ENCODE peak calls at places on chromosomes 13 and 19, in ten cellular contexts. One of them, this sample, is unnamed.

GRCh38 chr13:66152596-66152995 is 1077.5 kb downstream of the PCDH9 start:
- DNase-seq in heart right ventricle: no peak
- DNase-seq in psoas muscle: no peak
- DNase-seq in fibroblast of pulmonary artery: no peak
- DNase-seq in body of pancreas: no peak
- DNase-seq in hepatocyte: no peak
- DNase-seq in Peyer's patch: no peak
- DNase-seq in MM.1S: no peak
- DNase-seq in pancreas: no peak
- DNase-seq in dorsolateral prefrontal cortex: no peak
- DNase-seq in this sample: no peak

GRCh38 chr13:33797622-33798021 is 20.3 kb upstream of the RFC3 start:
- DNase-seq in heart right ventricle: no peak
- DNase-seq in psoas muscle: no peak
- DNase-seq in fibroblast of pulmonary artery: peak
- DNase-seq in body of pancreas: no peak
- DNase-seq in hepatocyte: no peak
- DNase-seq in Peyer's patch: no peak
- DNase-seq in MM.1S: peak
- DNase-seq in pancreas: no peak
- DNase-seq in dorsolateral prefrontal cortex: no peak
- DNase-seq in this sample: no peak

GRCh38 chr13:43546821-43547220 is 240.0 kb downstream of the ENOX1 start:
- DNase-seq in heart right ventricle: no peak
- DNase-seq in psoas muscle: no peak
- DNase-seq in fibroblast of pulmonary artery: no peak
- DNase-seq in body of pancreas: no peak
- DNase-seq in hepatocyte: no peak
- DNase-seq in Peyer's patch: no peak
- DNase-seq in MM.1S: no peak
- DNase-seq in pancreas: no peak
- DNase-seq in dorsolateral prefrontal cortex: no peak
- DNase-seq in this sample: no peak

GRCh38 chr19:590396-590745 is 690 bp downstream of the HCN2 start:
- DNase-seq in heart right ventricle: no peak
- DNase-seq in psoas muscle: no peak
- DNase-seq in fibroblast of pulmonary artery: peak
- DNase-seq in body of pancreas: no peak
- DNase-seq in hepatocyte: peak
- DNase-seq in Peyer's patch: no peak
- DNase-seq in MM.1S: no peak
- DNase-seq in pancreas: no peak
- DNase-seq in dorsolateral prefrontal cortex: no peak
- DNase-seq in this sample: no peak

GRCh38 chr19:50392759-50393158 is 8.6 kb downstream of the POLD1 start:
- DNase-seq in heart right ventricle: no peak
- DNase-seq in psoas muscle: no peak
- DNase-seq in fibroblast of pulmonary artery: no peak
- DNase-seq in body of pancreas: no peak
- DNase-seq in hepatocyte: no peak
- DNase-seq in Peyer's patch: no peak
- DNase-seq in MM.1S: no peak
- DNase-seq in pancreas: no peak
- DNase-seq in dorsolateral prefrontal cortex: no peak
- DNase-seq in this sample: no peak

GRCh38 chr19:2032296-2032941 is 16.9 kb upstream of the BTBD2 start:
- DNase-seq in heart right ventricle: peak
- DNase-seq in psoas muscle: peak
- DNase-seq in fibroblast of pulmonary artery: peak
- DNase-seq in body of pancreas: peak
- DNase-seq in hepatocyte: peak
- DNase-seq in Peyer's patch: peak
- DNase-seq in MM.1S: peak
- DNase-seq in pancreas: peak
- DNase-seq in dorsolateral prefrontal cortex: peak
- DNase-seq in this sample: peak

GRCh38 chr19:55527197-55528029 is 9.5 kb downstream of the SBK2 start:
- DNase-seq in heart right ventricle: no peak
- DNase-seq in psoas muscle: no peak
- DNase-seq in fibroblast of pulmonary artery: no peak
- DNase-seq in body of pancreas: no peak
- DNase-seq in hepatocyte: no peak
- DNase-seq in Peyer's patch: no peak
- DNase-seq in MM.1S: no peak
- DNase-seq in pancreas: no peak
- DNase-seq in dorsolateral prefrontal cortex: no peak
- DNase-seq in this sample: no peak

GRCh38 chr19:38869836-38870607 is 8.1 kb downstream of the RINL start:
- DNase-seq in heart right ventricle: peak
- DNase-seq in psoas muscle: peak
- DNase-seq in fibroblast of pulmonary artery: peak
- DNase-seq in body of pancreas: peak
- DNase-seq in hepatocyte: peak
- DNase-seq in Peyer's patch: peak
- DNase-seq in MM.1S: peak
- DNase-seq in pancreas: peak
- DNase-seq in dorsolateral prefrontal cortex: peak
- DNase-seq in this sample: no peak

GRCh38 chr13:76677047-76677446 is 209.2 kb downstream of the KCTD12 start:
- DNase-seq in heart right ventricle: peak
- DNase-seq in psoas muscle: peak
- DNase-seq in fibroblast of pulmonary artery: peak
- DNase-seq in body of pancreas: peak
- DNase-seq in hepatocyte: no peak
- DNase-seq in Peyer's patch: no peak
- DNase-seq in MM.1S: no peak
- DNase-seq in pancreas: no peak
- DNase-seq in dorsolateral prefrontal cortex: no peak
- DNase-seq in this sample: no peak

GRCh38 chr13:74272826-74273225 is 138.6 kb upstream of the KLF12 start:
- DNase-seq in heart right ventricle: no peak
- DNase-seq in psoas muscle: no peak
- DNase-seq in fibroblast of pulmonary artery: no peak
- DNase-seq in body of pancreas: no peak
- DNase-seq in hepatocyte: no peak
- DNase-seq in Peyer's patch: no peak
- DNase-seq in MM.1S: no peak
- DNase-seq in pancreas: no peak
- DNase-seq in dorsolateral prefrontal cortex: no peak
- DNase-seq in this sample: no peak

GRCh38 chr13:90622547-90622946 is 724.9 kb upstream of the MIR17HG start:
- DNase-seq in heart right ventricle: no peak
- DNase-seq in psoas muscle: no peak
- DNase-seq in fibroblast of pulmonary artery: peak
- DNase-seq in body of pancreas: no peak
- DNase-seq in hepatocyte: no peak
- DNase-seq in Peyer's patch: no peak
- DNase-seq in MM.1S: peak
- DNase-seq in pancreas: no peak
- DNase-seq in dorsolateral prefrontal cortex: no peak
- DNase-seq in this sample: no peak

GRCh38 chr19:38741670-38742069 is 2.6 kb downstream of the CAPN12 start:
- DNase-seq in heart right ventricle: no peak
- DNase-seq in psoas muscle: no peak
- DNase-seq in fibroblast of pulmonary artery: no peak
- DNase-seq in body of pancreas: no peak
- DNase-seq in hepatocyte: no peak
- DNase-seq in Peyer's patch: no peak
- DNase-seq in MM.1S: no peak
- DNase-seq in pancreas: no peak
- DNase-seq in dorsolateral prefrontal cortex: no peak
- DNase-seq in this sample: no peak

GRCh38 chr19:46035986-46036744 is 4.6 kb downstream of the IGFL4 start:
- DNase-seq in heart right ventricle: no peak
- DNase-seq in psoas muscle: no peak
- DNase-seq in fibroblast of pulmonary artery: no peak
- DNase-seq in body of pancreas: no peak
- DNase-seq in hepatocyte: no peak
- DNase-seq in Peyer's patch: no peak
- DNase-seq in MM.1S: no peak
- DNase-seq in pancreas: no peak
- DNase-seq in dorsolateral prefrontal cortex: no peak
- DNase-seq in this sample: no peak

GRCh38 chr13:79775830-79776229 is 294.9 kb downstream of the NDFIP2 start:
- DNase-seq in heart right ventricle: no peak
- DNase-seq in psoas muscle: no peak
- DNase-seq in fibroblast of pulmonary artery: peak
- DNase-seq in body of pancreas: peak
- DNase-seq in hepatocyte: peak
- DNase-seq in Peyer's patch: no peak
- DNase-seq in MM.1S: peak
- DNase-seq in pancreas: no peak
- DNase-seq in dorsolateral prefrontal cortex: no peak
- DNase-seq in this sample: no peak

GRCh38 chr19:35044317-35045117 is 3.0 kb downstream of the HPN start:
- DNase-seq in heart right ventricle: peak
- DNase-seq in psoas muscle: peak
- DNase-seq in fibroblast of pulmonary artery: peak
- DNase-seq in body of pancreas: peak
- DNase-seq in hepatocyte: peak
- DNase-seq in Peyer's patch: no peak
- DNase-seq in MM.1S: peak
- DNase-seq in pancreas: peak
- DNase-seq in dorsolateral prefrontal cortex: no peak
- DNase-seq in this sample: no peak

DNA sequence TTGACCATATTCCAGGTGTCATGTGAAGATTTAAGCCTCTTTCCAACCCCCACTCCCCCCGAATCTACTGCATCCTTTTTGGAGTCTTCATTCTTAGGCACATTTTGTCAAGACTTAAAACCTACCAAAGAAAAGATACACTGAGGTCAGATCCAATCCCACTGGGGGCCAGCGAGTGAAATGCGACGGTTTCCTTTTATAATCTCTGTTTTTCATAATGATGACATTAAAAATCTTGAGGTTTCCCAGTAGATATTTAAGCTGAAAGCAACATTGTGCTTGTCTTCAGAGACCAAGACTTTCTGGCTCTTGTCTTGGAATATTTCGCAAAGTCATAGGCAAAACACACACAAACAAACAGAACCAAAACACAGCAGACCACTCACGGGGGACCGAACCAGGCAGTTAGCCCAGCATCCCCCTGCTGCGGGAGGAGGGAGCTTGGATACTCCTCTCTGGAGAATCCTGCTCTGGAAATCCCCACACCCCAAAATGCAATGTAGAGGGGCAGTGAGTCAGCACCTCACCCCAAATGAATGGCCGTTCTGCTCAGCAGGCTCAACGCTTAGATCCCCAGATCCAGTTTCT is 521 bp upstream of the GAS6 start:
- DNase-seq in heart right ventricle: no peak
- DNase-seq in psoas muscle: no peak
- DNase-seq in fibroblast of pulmonary artery: no peak
- DNase-seq in body of pancreas: no peak
- DNase-seq in hepatocyte: no peak
- DNase-seq in Peyer's patch: no peak
- DNase-seq in MM.1S: no peak
- DNase-seq in pancreas: no peak
- DNase-seq in dorsolateral prefrontal cortex: peak
- DNase-seq in this sample: no peak
- H3K4me3 ChIP-seq in heart right ventricle: peak
- H3K4me3 ChIP-seq in psoas muscle: peak
- H3K4me3 ChIP-seq in fibroblast of pulmonary artery: peak
- H3K4me3 ChIP-seq in body of pancreas: no peak
- H3K4me3 ChIP-seq in hepatocyte: peak
- H3K4me3 ChIP-seq in Peyer's patch: peak
- H3K4me3 ChIP-seq in MM.1S: peak
- H3K4me3 ChIP-seq in pancreas: peak
- H3K4me3 ChIP-seq in dorsolateral prefrontal cortex: peak
- H3K4me3 ChIP-seq in this sample: peak

GRCh38 chr19:13521066-13521465 is 14.8 kb upstream of the CACNA1A start:
- DNase-seq in heart right ventricle: no peak
- DNase-seq in psoas muscle: no peak
- DNase-seq in fibroblast of pulmonary artery: no peak
- DNase-seq in body of pancreas: no peak
- DNase-seq in hepatocyte: no peak
- DNase-seq in Peyer's patch: no peak
- DNase-seq in MM.1S: no peak
- DNase-seq in pancreas: no peak
- DNase-seq in dorsolateral prefrontal cortex: no peak
- DNase-seq in this sample: no peak

GRCh38 chr19:13530720-13531119 is 24.4 kb upstream of the CACNA1A start:
- DNase-seq in heart right ventricle: no peak
- DNase-seq in psoas muscle: no peak
- DNase-seq in fibroblast of pulmonary artery: no peak
- DNase-seq in body of pancreas: no peak
- DNase-seq in hepatocyte: no peak
- DNase-seq in Peyer's patch: no peak
- DNase-seq in MM.1S: no peak
- DNase-seq in pancreas: no peak
- DNase-seq in dorsolateral prefrontal cortex: no peak
- DNase-seq in this sample: no peak

GRCh38 chr19:13526552-13526951 is 20.3 kb upstream of the CACNA1A start:
- DNase-seq in heart right ventricle: no peak
- DNase-seq in psoas muscle: no peak
- DNase-seq in fibroblast of pulmonary artery: peak
- DNase-seq in body of pancreas: no peak
- DNase-seq in hepatocyte: no peak
- DNase-seq in Peyer's patch: no peak
- DNase-seq in MM.1S: no peak
- DNase-seq in pancreas: no peak
- DNase-seq in dorsolateral prefrontal cortex: no peak
- DNase-seq in this sample: no peak
- TF ChIP-seq CTCF in heart right ventricle: no peak
- TF ChIP-seq CTCF in psoas muscle: no peak
- TF ChIP-seq CTCF in fibroblast of pulmonary artery: peak
- TF ChIP-seq CTCF in body of pancreas: no peak
- TF ChIP-seq CTCF in hepatocyte: no peak
- TF ChIP-seq CTCF in Peyer's patch: no peak
- TF ChIP-seq CTCF in MM.1S: peak
- TF ChIP-seq CTCF in pancreas: no peak
- TF ChIP-seq CTCF in dorsolateral prefrontal cortex: no peak
- TF ChIP-seq CTCF in this sample: peak

GRCh38 chr19:16402076-16402475 is 69.7 kb downstream of the EPS15L1 start:
- DNase-seq in heart right ventricle: no peak
- DNase-seq in psoas muscle: no peak
- DNase-seq in fibroblast of pulmonary artery: no peak
- DNase-seq in body of pancreas: no peak
- DNase-seq in hepatocyte: no peak
- DNase-seq in Peyer's patch: no peak
- DNase-seq in MM.1S: no peak
- DNase-seq in pancreas: no peak
- DNase-seq in dorsolateral prefrontal cortex: no peak
- DNase-seq in this sample: no peak
- H3K4me3 ChIP-seq in heart right ventricle: no peak
- H3K4me3 ChIP-seq in psoas muscle: no peak
- H3K4me3 ChIP-seq in fibroblast of pulmonary artery: no peak
- H3K4me3 ChIP-seq in body of pancreas: no peak
- H3K4me3 ChIP-seq in hepatocyte: no peak
- H3K4me3 ChIP-seq in Peyer's patch: no peak
- H3K4me3 ChIP-seq in MM.1S: no peak
- H3K4me3 ChIP-seq in pancreas: no peak
- H3K4me3 ChIP-seq in dorsolateral prefrontal cortex: no peak
- H3K4me3 ChIP-seq in this sample: no peak

DNA sequence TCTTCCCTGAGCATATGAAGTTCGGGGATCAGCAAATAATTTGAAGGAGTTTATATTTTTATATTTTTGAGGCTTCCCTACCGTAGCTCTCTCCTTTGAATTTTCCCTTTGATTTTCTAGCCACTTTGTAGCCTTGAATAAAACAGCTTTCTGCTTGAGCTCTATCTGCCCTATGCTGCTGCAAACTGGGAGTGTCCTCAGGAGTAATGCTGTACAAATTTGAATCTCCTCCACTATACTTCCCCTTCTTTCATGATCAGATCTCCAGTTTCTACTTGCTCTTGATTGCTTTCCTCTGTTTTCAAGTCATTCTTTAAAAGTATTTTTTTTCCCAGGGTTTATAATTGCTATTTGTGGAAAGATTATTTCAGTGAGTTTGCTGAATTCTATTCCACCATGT is 14.6 kb downstream of the PDS5B start:
- DNase-seq in heart right ventricle: no peak
- DNase-seq in psoas muscle: no peak
- DNase-seq in fibroblast of pulmonary artery: no peak
- DNase-seq in body of pancreas: no peak
- DNase-seq in hepatocyte: no peak
- DNase-seq in Peyer's patch: no peak
- DNase-seq in MM.1S: no peak
- DNase-seq in pancreas: no peak
- DNase-seq in dorsolateral prefrontal cortex: no peak
- DNase-seq in this sample: no peak
- TF ChIP-seq CTCF in heart right ventricle: no peak
- TF ChIP-seq CTCF in psoas muscle: no peak
- TF ChIP-seq CTCF in fibroblast of pulmonary artery: no peak
- TF ChIP-seq CTCF in body of pancreas: no peak
- TF ChIP-seq CTCF in hepatocyte: no peak
- TF ChIP-seq CTCF in Peyer's patch: no peak
- TF ChIP-seq CTCF in MM.1S: no peak
- TF ChIP-seq CTCF in pancreas: no peak
- TF ChIP-seq CTCF in dorsolateral prefrontal cortex: no peak
- TF ChIP-seq CTCF in this sample: no peak